ENCODE peak calls at places on chromosomes 3 and 15, in eight cellular contexts. N is prostate gland, H is transverse colon, V is suprapubic skin, S is ascending aorta, A is cardiac muscle cell, M is astrocyte of the spinal cord, W is dorsolateral prefrontal cortex. F is an unnamed sample.
A peak's percentile ranks its signal among the peaks of the same experiment; 100 is the strongest.

GRCh38 chr3:8937064-8938020 is 25.9 kb downstream of the RAD18 start:
- DNase-seq in N (no peak), H (no peak), V (no peak), S (no peak), A (peak; percentile 85), M (peak; percentile 83), W (no peak), F (peak; percentile 72)

GRCh38 chr3:114320251-114320650 is 26.4 kb downstream of the TIGIT start:
- DNase-seq in N (no peak), H (no peak), V (no peak), S (no peak), A (peak; percentile 27), M (no peak), W (no peak), F (no peak)

GRCh38 chr15:59933607-59934006 is 70.5 kb upstream of the FOXB1 start:
- DNase-seq in N (no peak), H (no peak), V (no peak), S (no peak), A (no peak), M (no peak), W (no peak), F (peak; percentile 10)

GRCh38 chr15:70762469-70763119 is 764 bp downstream of the UACA start:
- DNase-seq in N (peak; percentile 34), H (peak; percentile 50), V (no peak), S (no peak), A (peak; percentile 70), M (peak; percentile 60), W (no peak), F (peak; percentile 88)

GRCh38 chr3:171566803-171567422 is 106.7 kb upstream of the TNIK start:
- DNase-seq in N (peak; percentile 6), H (no peak), V (no peak), S (no peak), A (peak; percentile 54), M (peak; percentile 54), W (no peak), F (peak; percentile 60)

GRCh38 chr3:128353361-128353965 is 113.2 kb downstream of the DNAJB8 start:
- DNase-seq in N (no peak), H (no peak), V (no peak), S (no peak), A (no peak), M (no peak), W (no peak), F (peak; percentile 61)

GRCh38 chr15:68389936-68390790 is 41.8 kb downstream of the ITGA11 start:
- DNase-seq in N (no peak), H (no peak), V (peak; percentile 44), S (no peak), A (peak; percentile 80), M (peak; percentile 72), W (no peak), F (peak; percentile 77)

GRCh38 chr3:184491867-184492615 is 69.5 kb upstream of the EPHB3 start:
- DNase-seq in N (no peak), H (peak; percentile 25), V (no peak), S (no peak), A (peak; percentile 25), M (no peak), W (no peak), F (no peak)

GRCh38 chr3:136193273-136194043 is 2.7 kb downstream of the MSL2 start:
- DNase-seq in N (peak; percentile 8), H (no peak), V (no peak), S (no peak), A (no peak), M (peak; percentile 40), W (no peak), F (peak; percentile 41)

GRCh38 chr15:58066042-58066867 is 744 bp upstream of the ALDH1A2 start:
- DNase-seq in N (peak; percentile 45), H (peak; percentile 66), V (peak; percentile 81), S (no peak), A (peak; percentile 71), M (peak; percentile 38), W (peak; percentile 29), F (peak; percentile 35)

GRCh38 chr3:60555704-60556340 is 695.4 kb downstream of the FHIT start:
- DNase-seq in N (no peak), H (no peak), V (no peak), S (no peak), A (no peak), M (peak; percentile 77), W (no peak), F (no peak)

GRCh38 chr3:123951522-123952447 is 9.2 kb downstream of the CCDC14 start:
- DNase-seq in N (no peak), H (no peak), V (no peak), S (no peak), A (no peak), M (no peak), W (no peak), F (no peak)

GRCh38 chr15:46251873-46252272 is 617.0 kb downstream of the SQOR start:
- DNase-seq in N (no peak), H (no peak), V (no peak), S (no peak), A (no peak), M (no peak), W (no peak), F (no peak)

GRCh38 chr15:90004671-90005070 is 3.5 kb downstream of the ZNF710 start:
- DNase-seq in N (no peak), H (peak; percentile 46), V (peak; percentile 76), S (no peak), A (peak; percentile 94), M (peak; percentile 89), W (no peak), F (peak; percentile 94)

GRCh38 chr15:82942691-82943090 is 9.8 kb downstream of the HOMER2 start:
- DNase-seq in N (peak; percentile 96), H (no peak), V (no peak), S (no peak), A (no peak), M (peak; percentile 14), W (no peak), F (no peak)

GRCh38 chr15:66923438-66923881 is 141.9 kb upstream of the SMAD3 start:
- DNase-seq in N (no peak), H (peak; percentile 43), V (no peak), S (no peak), A (no peak), M (peak; percentile 14), W (no peak), F (no peak)

GRCh38 chr15:78006567-78007205 is 70.8 kb downstream of the TBC1D2B start:
- DNase-seq in N (peak; percentile 62), H (peak; percentile 71), V (no peak), S (no peak), A (no peak), M (no peak), W (no peak), F (no peak)

GRCh38 chr15:98143116-98143515 is 182.6 kb downstream of the ARRDC4 start:
- DNase-seq in N (no peak), H (no peak), V (no peak), S (no peak), A (no peak), M (no peak), W (no peak), F (no peak)

GRCh38 chr15:57376695-57377477 is 581 bp downstream of the CGNL1 start:
- DNase-seq in N (peak; percentile 42), H (no peak), V (no peak), S (no peak), A (peak; percentile 39), M (no peak), W (no peak), F (no peak)

GRCh38 chr3:160459450-160459970 is 9.9 kb upstream of the TRIM59 start:
- DNase-seq in N (no peak), H (no peak), V (no peak), S (no peak), A (no peak), M (no peak), W (no peak), F (no peak)

GRCh38 chr15:40845036-40845435 is 1.2 kb downstream of the SPINT1 start:
- DNase-seq in N (no peak), H (no peak), V (no peak), S (no peak), A (no peak), M (no peak), W (no peak), F (no peak)

DNA sequence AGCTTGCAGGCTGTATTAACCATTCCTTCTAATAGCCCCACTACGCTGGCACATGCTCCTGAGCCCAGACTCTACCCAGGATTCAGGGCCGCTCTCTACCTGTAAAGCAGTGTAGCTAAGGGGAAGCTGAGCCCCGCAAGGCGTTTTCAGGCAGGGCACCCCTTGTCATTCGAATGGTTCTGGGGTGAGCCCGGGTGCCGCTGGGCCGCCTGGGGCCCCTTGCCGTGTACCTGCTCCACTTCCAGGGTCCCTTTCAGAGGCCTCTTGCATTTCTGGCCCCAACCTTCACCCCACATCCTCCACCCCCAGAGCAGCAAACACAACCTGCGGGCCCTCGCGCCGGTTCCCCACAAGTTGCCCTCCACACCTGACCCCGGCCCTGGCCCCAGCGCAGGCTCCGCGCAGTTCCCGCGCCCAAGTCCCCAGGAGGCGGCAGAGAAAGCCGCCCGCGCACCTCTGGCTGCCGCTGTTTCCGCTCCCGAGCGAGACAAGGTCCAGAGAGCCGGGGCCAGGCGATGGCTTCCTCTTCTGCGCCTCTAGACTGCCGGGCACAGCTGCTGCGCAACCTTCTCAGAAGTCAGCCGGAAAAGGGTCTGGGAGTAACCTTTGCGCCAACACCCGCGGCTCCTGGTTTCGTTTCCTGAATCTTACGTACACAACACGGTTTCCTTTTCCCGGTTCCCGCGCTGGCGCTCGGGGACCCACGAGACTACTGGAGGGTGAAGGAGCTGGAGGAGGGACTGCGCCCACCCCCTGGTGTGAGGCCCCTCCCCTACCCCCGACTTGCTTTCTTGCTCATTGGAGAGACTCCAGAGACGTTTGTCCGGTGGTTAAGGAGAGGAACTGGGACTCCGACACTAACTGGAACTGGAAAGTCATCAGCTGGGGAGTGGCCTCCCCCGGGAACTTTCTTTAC is at the start of gene PLSCR1:
- DNase-seq in N (peak; percentile 88), H (peak; percentile 95), V (peak; percentile 95), S (peak; percentile 91), A (peak; percentile 99), M (peak; percentile 98), W (peak; percentile 87), F (peak; percentile 98)
- TF ChIP-seq CTCF in N (no peak), H (no peak), V (no peak), S (peak; percentile 4), A (no peak), M (no peak), W (no peak), F (no peak)

GRCh38 chr3:16286161-16286560 is 21.1 kb downstream of the OXNAD1 start:
- DNase-seq in N (no peak), H (peak; percentile 26), V (no peak), S (no peak), A (no peak), M (no peak), W (no peak), F (no peak)
- H3K4me3 ChIP-seq in N (no peak overlapping the region), H (peak overlapping the region; percentile 21), V (no peak overlapping the region), S (no peak overlapping the region), A (no peak overlapping the region), M (no peak overlapping the region), W (no peak overlapping the region), F (no peak overlapping the region)

DNA sequence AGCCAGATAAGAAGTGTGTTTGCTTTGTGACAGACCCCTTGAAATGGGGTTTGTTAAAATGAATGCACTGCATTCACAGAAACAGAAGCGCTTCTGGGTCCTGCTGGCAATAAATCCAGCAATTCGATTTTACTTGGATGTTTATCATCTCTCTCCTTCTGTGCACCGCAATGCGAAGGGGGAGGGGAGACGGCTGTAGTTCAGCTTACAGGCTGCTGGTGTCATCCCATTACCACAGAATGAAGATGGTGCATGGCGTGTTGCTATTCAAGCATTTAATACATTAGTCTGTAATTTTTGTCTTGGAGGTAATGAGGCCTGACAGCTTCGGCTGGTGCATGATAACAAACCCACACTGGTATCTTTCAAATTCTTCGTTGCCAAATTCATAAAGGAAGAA is 418.1 kb downstream of the OTOL1 start:
- DNase-seq in N (no peak), H (peak; percentile 14), V (no peak), S (no peak), A (peak; percentile 81), M (peak; percentile 82), W (peak; percentile 53), F (peak; percentile 85)
- TF ChIP-seq CTCF in N (peak; percentile 4), H (peak; percentile 19), V (no peak), S (no peak), A (peak; percentile 64), M (peak; percentile 73), W (peak; percentile 67), F (peak; percentile 72)

GRCh38 chr3:195460355-195460754 is 17.5 kb upstream of the ACAP2 start:
- DNase-seq in N (no peak), H (no peak), V (no peak), S (no peak), A (no peak), M (no peak), W (no peak), F (no peak)
- H3K4me3 ChIP-seq in N (no peak overlapping the region), H (no peak overlapping the region), V (no peak overlapping the region), S (no peak overlapping the region), A (no peak overlapping the region), M (no peak overlapping the region), W (no peak overlapping the region), F (no peak overlapping the region)

F was measured in fibroblast of villous mesenchyme.